ENCODE peak calls at places on chromosomes 3 and 15, in four cellular contexts. Q, D, H and T are unnamed samples. For H3K4me1 and H3K36me3, the result is how much of the 10 kb centered on the place peaks cover.

GRCh38 chr15:101522091-101522490 is 32.6 kb upstream of the PCSK6 start:
- DNase-seq in Q (no peak), D (no peak), H (no peak), T (no peak)

GRCh38 chr3:125107384-125107783 is 51.6 kb upstream of the HEG1 start:
- DNase-seq in Q (no peak), D (no peak), H (no peak), T (no peak)

GRCh38 chr3:52299815-52300611 is 12.4 kb downstream of the GLYCTK start:
- DNase-seq in Q (no peak), D (no peak), H (peak), T (peak)

GRCh38 chr3:125207949-125208568 is 4.5 kb downstream of the SLC12A8 start:
- DNase-seq in Q (no peak), D (no peak), H (no peak), T (peak)

GRCh38 chr15:83210619-83211018 is 3.0 kb upstream of the HDGFL3 start:
- DNase-seq in Q (no peak), D (no peak), H (no peak), T (no peak)

GRCh38 chr3:71063768-71064287 is 519.7 kb downstream of the FOXP1 start:
- DNase-seq in Q (peak), D (no peak), H (peak), T (peak)

GRCh38 chr3:159818399-159818798 is 170.2 kb upstream of the IL12A start:
- DNase-seq in Q (peak), D (no peak), H (peak), T (peak)

GRCh38 chr3:20322085-20322484 is 136.1 kb upstream of the SGO1 start:
- DNase-seq in Q (no peak), D (no peak), H (no peak), T (no peak)

GRCh38 chr3:111227216-111227615 is 155.6 kb downstream of the NECTIN3 start:
- DNase-seq in Q (no peak), D (no peak), H (no peak), T (no peak)

GRCh38 chr3:28860307-28860706 is 420.6 kb upstream of the RBMS3 start:
- DNase-seq in Q (peak), D (no peak), H (no peak), T (no peak)

GRCh38 chr3:62151591-62151990 is 221.8 kb downstream of the FEZF2 start:
- DNase-seq in Q (no peak), D (no peak), H (no peak), T (no peak)

GRCh38 chr3:38054166-38054991 is 15.4 kb downstream of the DLEC1 start:
- DNase-seq in Q (no peak), D (no peak), H (no peak), T (no peak)

GRCh38 chr15:70853270-70853854 is 595 bp downstream of the LARP6 start:
- DNase-seq in Q (peak), D (no peak), H (no peak), T (no peak)

GRCh38 chr15:82792068-82792467 is 13.8 kb downstream of the FSD2 start:
- DNase-seq in Q (no peak), D (no peak), H (no peak), T (no peak)

GRCh38 chr3:177447938-177448337 is 250.7 kb upstream of the TBL1XR1 start:
- DNase-seq in Q (no peak), D (no peak), H (no peak), T (peak)

GRCh38 chr3:171459942-171460225 is 321 bp downstream of the TNIK start:
- DNase-seq in Q (no peak), D (no peak), H (no peak), T (no peak)

GRCh38 chr3:67109651-67110204 is 111.6 kb downstream of the KBTBD8 start:
- DNase-seq in Q (no peak), D (no peak), H (peak), T (peak)

GRCh38 chr3:15307580-15307979 is 24.8 kb downstream of the SH3BP5 start:
- DNase-seq in Q (no peak), D (no peak), H (no peak), T (no peak)

GRCh38 chr3:39146611-39147373 is 6.6 kb downstream of the CSRNP1 start:
- DNase-seq in Q (peak), D (no peak), H (no peak), T (peak)

GRCh38 chr15:75153084-75153483 is 48.6 kb upstream of the C15orf39 start:
- DNase-seq in Q (no peak), D (no peak), H (no peak), T (no peak)

GRCh38 chr3:106566277-106566676 is 697.5 kb upstream of the CBLB start:
- DNase-seq in Q (no peak), D (no peak), H (peak), T (no peak)

GRCh38 chr3:10303105-10303504 is 10.4 kb upstream of the GHRL start:
- DNase-seq in Q (no peak), D (no peak), H (no peak), T (no peak)

GRCh38 chr3:58111513-58112184 is 99.1 kb downstream of the DNASE1L3 start:
- DNase-seq in Q (no peak), D (no peak), H (peak), T (peak)

GRCh38 chr15:31384568-31384967 is 57.9 kb downstream of the KLF13 start:
- DNase-seq in Q (no peak), D (no peak), H (no peak), T (no peak)

GRCh38 chr3:128319107-128319506 is 147.6 kb downstream of the DNAJB8 start:
- DNase-seq in Q (no peak), D (no peak), H (no peak), T (no peak)

GRCh38 chr15:51602484-51602883 is 20.1 kb downstream of the DMXL2 start:
- DNase-seq in Q (no peak), D (no peak), H (no peak), T (no peak)

DNA sequence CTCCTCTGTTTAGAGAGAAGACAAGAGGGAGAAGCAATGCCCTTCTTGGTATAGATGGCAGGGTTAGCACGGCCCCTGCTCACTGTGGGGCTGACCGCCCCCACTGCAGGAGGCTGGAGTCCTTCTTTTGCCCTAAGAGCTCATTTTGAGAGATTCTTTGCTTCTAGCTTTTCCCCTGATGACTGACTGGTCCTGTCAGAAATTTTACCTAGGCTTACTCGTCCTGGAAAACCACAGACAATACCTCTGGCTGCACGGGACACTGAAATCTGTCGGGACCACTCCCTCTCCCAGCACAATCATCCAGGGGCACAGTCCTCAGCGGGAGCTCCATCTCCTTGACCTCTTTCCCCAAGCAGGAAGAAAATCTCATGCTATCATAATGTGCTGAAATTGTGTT is 143.0 kb upstream of the RGMA start:
- DNase-seq in Q (no peak), D (no peak), H (no peak), T (no peak)
- H3K4me1 ChIP-seq in Q (under half), D (under half), H (under half), T (under half)

GRCh38 chr3:16317561-16317945 is 52.5 kb downstream of the OXNAD1 start:
- DNase-seq in Q (no peak), D (no peak), H (no peak), T (no peak)

GRCh38 chr3:16318216-16318615 is 53.2 kb downstream of the OXNAD1 start:
- DNase-seq in Q (no peak), D (no peak), H (peak), T (no peak)

GRCh38 chr3:16316847-16317560 is 52.0 kb downstream of the OXNAD1 start:
- DNase-seq in Q (no peak), D (no peak), H (no peak), T (no peak)

GRCh38 chr3:16315623-16316022 is 50.6 kb downstream of the OXNAD1 start:
- DNase-seq in Q (no peak), D (no peak), H (no peak), T (no peak)

GRCh38 chr3:16316396-16316795 is 51.4 kb downstream of the OXNAD1 start:
- DNase-seq in Q (no peak), D (no peak), H (no peak), T (no peak)
- H3K36me3 ChIP-seq in Q (under half), D (half or more), H (under half), T (under half)

GRCh38 chr3:4720316-4721075 is 227.3 kb downstream of the ITPR1 start:
- DNase-seq in Q (peak), D (peak), H (peak), T (peak)
- H3K4me1 ChIP-seq in Q (under half), D (under half), H (under half), T (under half)

DNA sequence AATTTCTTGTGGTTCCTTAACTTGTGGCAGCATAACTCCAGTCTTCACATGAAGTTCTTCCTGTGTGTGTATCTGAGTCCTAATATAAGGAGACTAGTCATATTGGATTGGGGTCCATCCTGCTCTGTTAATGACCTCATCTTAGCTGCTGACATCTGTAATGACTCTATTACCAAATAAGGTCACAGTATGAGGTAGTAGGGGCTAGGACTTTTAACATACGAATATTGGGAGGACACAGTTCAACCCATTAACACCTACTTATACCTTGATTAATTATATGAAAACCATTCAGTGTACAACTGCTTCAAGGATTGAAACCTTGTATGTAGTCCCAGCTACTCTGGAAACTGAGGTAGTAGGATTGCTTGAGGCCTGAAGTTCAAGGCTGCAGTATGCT is 43.9 kb downstream of the OIP5 start:
- DNase-seq in Q (no peak), D (no peak), H (no peak), T (no peak)
- H3K36me3 ChIP-seq in Q (under half), D (under half), H (under half), T (under half)

GRCh38 chr15:90871716-90872480 is 3.5 kb downstream of the FURIN start:
- DNase-seq in Q (no peak), D (peak), H (peak), T (peak)

GRCh38 chr15:90870354-90871096 is 2.1 kb downstream of the FURIN start:
- DNase-seq in Q (no peak), D (no peak), H (no peak), T (no peak)

GRCh38 chr15:90869601-90870353 is 1.4 kb downstream of the FURIN start:
- DNase-seq in Q (peak), D (peak), H (peak), T (no peak)

GRCh38 chr15:90872481-90873184 is 4.2 kb downstream of the FURIN start:
- DNase-seq in Q (peak), D (peak), H (no peak), T (no peak)

DNA sequence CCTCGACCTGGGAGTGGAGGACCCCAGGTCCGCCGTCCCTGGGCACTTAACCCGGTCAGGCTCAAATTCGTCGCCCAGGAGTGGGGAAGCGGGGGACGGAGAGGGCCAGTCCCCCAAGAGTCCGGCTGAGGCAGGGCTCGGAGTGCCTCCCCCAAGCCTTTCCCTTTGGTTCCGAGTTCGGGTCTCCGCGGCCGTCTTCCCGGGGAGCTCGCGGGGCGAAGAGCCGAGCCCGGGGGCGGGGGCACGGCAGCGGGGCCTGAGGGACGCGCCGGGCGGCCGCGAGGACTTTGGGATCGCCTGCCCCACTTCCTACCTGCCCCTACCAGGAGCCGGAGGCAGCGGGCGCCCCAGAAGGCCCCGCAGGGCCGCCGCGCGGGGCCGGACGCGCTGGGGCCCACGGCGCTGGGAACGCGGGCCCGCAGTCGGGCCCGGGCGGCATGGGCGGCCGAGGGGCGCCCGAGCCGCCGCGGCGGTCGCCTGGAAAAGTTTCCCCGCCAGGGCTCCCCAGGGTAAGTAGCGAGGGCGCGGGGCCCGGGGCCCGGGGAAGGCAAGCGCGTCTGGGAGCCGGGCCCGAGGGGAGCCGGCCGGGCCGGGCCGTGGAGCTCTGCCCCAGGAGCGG is 2.8 kb downstream of the FURIN start:
- DNase-seq in Q (peak), D (peak), H (peak), T (peak)
- H3K4me1 ChIP-seq in Q (under half), D (under half), H (half or more), T (under half)

GRCh38 chr3:8516047-8516671 is 14.5 kb downstream of the LMCD1 start:
- DNase-seq in Q (no peak), D (no peak), H (no peak), T (no peak)

GRCh38 chr3:8516783-8517182 is 15.2 kb downstream of the LMCD1 start:
- DNase-seq in Q (no peak), D (no peak), H (no peak), T (no peak)

GRCh38 chr3:8509961-8510360 is 8.3 kb downstream of the LMCD1 start:
- DNase-seq in Q (peak), D (no peak), H (no peak), T (no peak)

GRCh38 chr3:8507496-8507895 is 5.9 kb downstream of the LMCD1 start:
- DNase-seq in Q (no peak), D (no peak), H (no peak), T (no peak)

DNA sequence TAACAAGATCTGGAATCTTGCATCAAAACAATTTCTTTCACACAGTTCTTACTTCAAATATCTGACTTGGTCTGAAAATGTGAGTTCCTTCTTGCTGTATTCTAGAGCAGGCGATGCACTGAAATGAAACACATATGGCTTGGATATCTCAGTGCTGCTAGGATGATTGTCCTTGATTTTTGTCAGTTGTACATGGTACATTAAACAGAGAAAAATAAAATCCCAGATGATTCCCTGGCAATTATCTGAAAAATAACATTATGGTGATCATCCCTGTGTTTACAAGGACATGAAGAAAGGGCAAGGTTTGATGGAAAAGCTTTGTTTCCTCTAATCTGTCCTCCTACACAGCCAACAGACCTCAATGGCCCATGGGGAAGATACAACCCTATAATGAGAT is 10.6 kb downstream of the LMCD1 start:
- DNase-seq in Q (no peak), D (no peak), H (no peak), T (no peak)
- H3K36me3 ChIP-seq in Q (under half), D (under half), H (under half), T (under half)

DNA sequence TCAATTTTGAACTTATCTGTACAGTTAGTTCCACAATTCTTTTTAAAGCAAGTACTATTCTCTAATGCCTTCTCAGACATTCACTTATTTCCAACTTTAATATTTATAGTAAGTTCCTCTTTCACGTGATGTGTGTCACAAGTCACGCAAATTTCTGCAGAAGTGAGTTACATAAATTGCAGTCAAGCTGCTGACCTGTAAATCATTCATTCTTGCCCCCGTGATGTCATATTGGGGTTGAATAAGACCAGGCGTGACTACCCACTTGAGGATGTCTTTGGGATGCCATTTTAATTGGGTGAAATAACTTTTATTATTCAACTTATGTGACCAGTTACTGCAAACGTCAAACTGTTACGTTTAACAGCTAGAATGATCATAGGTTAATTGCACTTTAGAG is 15.1 kb downstream of the PPARG start:
- DNase-seq in Q (no peak), D (no peak), H (no peak), T (no peak)
- H3K4me1 ChIP-seq in Q (under half), D (under half), H (under half), T (under half)

GRCh38 chr15:90162956-90163355 is 38.2 kb upstream of the SEMA4B start:
- DNase-seq in Q (no peak), D (no peak), H (no peak), T (peak)

GRCh38 chr15:90159213-90159612 is 41.9 kb upstream of the SEMA4B start:
- DNase-seq in Q (no peak), D (no peak), H (no peak), T (peak)

GRCh38 chr15:90165157-90165556 is 36.0 kb upstream of the SEMA4B start:
- DNase-seq in Q (no peak), D (no peak), H (no peak), T (no peak)

GRCh38 chr15:90161946-90162345 is 39.2 kb upstream of the SEMA4B start:
- DNase-seq in Q (no peak), D (no peak), H (no peak), T (peak)

GRCh38 chr15:90160781-90161727 is 40.1 kb upstream of the SEMA4B start:
- DNase-seq in Q (no peak), D (no peak), H (no peak), T (peak)
- H3K36me3 ChIP-seq in Q (under half), D (under half), H (under half), T (under half)

DNA sequence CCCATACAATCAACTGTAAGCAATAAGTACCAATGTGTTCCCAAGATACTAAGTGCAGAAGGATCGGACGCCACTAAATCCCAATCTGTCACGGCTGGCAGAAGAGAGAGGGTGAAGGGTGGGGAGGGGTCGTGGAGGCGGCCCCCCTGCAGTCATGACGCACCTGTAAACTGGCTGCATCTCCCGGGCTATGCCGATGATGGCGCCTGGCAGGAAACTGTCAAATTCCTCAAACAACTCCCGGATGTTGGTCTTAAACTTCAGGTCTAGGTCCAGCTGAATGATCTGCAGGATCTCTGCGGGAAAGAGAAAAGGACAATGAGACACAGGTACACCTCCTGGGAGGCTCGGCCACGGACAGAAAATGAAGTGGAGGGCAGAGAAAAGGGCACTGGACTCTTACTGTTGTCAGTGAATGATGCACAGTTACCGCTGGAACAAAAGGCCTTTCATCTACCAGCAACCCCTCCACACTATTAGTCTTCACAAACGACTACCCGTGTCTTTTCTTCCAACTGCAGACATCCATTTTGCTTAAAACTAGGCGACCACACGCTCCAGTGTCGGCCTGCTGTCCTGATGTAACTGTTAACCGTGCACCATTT is 114.6 kb downstream of the XXYLT1 start:
- DNase-seq in Q (no peak), D (no peak), H (no peak), T (no peak)
- H3K4me1 ChIP-seq in Q (under half), D (under half), H (under half), T (under half)